ENCODE peak calls at places on chromosomes 4 and X, in nine cellular contexts. One of them, this sample, is unnamed.

GRCh38 chrX:7083468-7084396 is 63.8 kb upstream of the STS start:
- DNase-seq in NCI-H2081: no peak
- DNase-seq in NCI-H460: no peak
- DNase-seq in left ventricle myocardium inferior: no peak
- DNase-seq in GM13977: peak; percentile 51
- DNase-seq in H9: no peak
- DNase-seq in cardiac muscle cell: no peak
- DNase-seq in activated CD8-positive, alpha-beta T cell treated with anti-CD3 and anti-CD28 coated beads for 36 hours: peak; percentile 66
- DNase-seq in nephron progenitor cell: no peak
- DNase-seq in this sample: peak; percentile 67

GRCh38 chr4:108172231-108172779 is 3.6 kb upstream of the LEF1 start:
- DNase-seq in NCI-H2081: no peak
- DNase-seq in NCI-H460: no peak
- DNase-seq in left ventricle myocardium inferior: no peak
- DNase-seq in GM13977: peak; percentile 65
- DNase-seq in H9: peak; percentile 44
- DNase-seq in cardiac muscle cell: peak; percentile 66
- DNase-seq in activated CD8-positive, alpha-beta T cell treated with anti-CD3 and anti-CD28 coated beads for 36 hours: peak; percentile 40
- DNase-seq in nephron progenitor cell: peak; percentile 72
- DNase-seq in this sample: no peak

GRCh38 chr4:20544645-20545044 is 155.6 kb upstream of the PACRGL start:
- DNase-seq in NCI-H2081: peak; percentile 44
- DNase-seq in NCI-H460: peak; percentile 15
- DNase-seq in left ventricle myocardium inferior: no peak
- DNase-seq in GM13977: no peak
- DNase-seq in H9: no peak
- DNase-seq in cardiac muscle cell: peak; percentile 42
- DNase-seq in activated CD8-positive, alpha-beta T cell treated with anti-CD3 and anti-CD28 coated beads for 36 hours: no peak
- DNase-seq in nephron progenitor cell: no peak
- DNase-seq in this sample: peak; percentile 32

GRCh38 chrX:149563359-149563758 is 13.6 kb upstream of the HSFX3 start:
- DNase-seq in NCI-H2081: no peak
- DNase-seq in NCI-H460: no peak
- DNase-seq in left ventricle myocardium inferior: no peak
- DNase-seq in GM13977: no peak
- DNase-seq in H9: no peak
- DNase-seq in cardiac muscle cell: no peak
- DNase-seq in activated CD8-positive, alpha-beta T cell treated with anti-CD3 and anti-CD28 coated beads for 36 hours: no peak
- DNase-seq in nephron progenitor cell: no peak
- DNase-seq in this sample: no peak

GRCh38 chrX:25013593-25014365 is 2.0 kb downstream of the ARX start:
- DNase-seq in NCI-H2081: no peak
- DNase-seq in NCI-H460: no peak
- DNase-seq in left ventricle myocardium inferior: no peak
- DNase-seq in GM13977: no peak
- DNase-seq in H9: no peak
- DNase-seq in cardiac muscle cell: no peak
- DNase-seq in activated CD8-positive, alpha-beta T cell treated with anti-CD3 and anti-CD28 coated beads for 36 hours: no peak
- DNase-seq in nephron progenitor cell: peak; percentile 14
- DNase-seq in this sample: no peak

GRCh38 chr4:124727331-124727730 is 14.8 kb upstream of the ANKRD50 start:
- DNase-seq in NCI-H2081: no peak
- DNase-seq in NCI-H460: no peak
- DNase-seq in left ventricle myocardium inferior: no peak
- DNase-seq in GM13977: no peak
- DNase-seq in H9: no peak
- DNase-seq in cardiac muscle cell: no peak
- DNase-seq in activated CD8-positive, alpha-beta T cell treated with anti-CD3 and anti-CD28 coated beads for 36 hours: no peak
- DNase-seq in nephron progenitor cell: no peak
- DNase-seq in this sample: no peak

GRCh38 chrX:68892651-68893050 is 63.8 kb downstream of the EFNB1 start:
- DNase-seq in NCI-H2081: no peak
- DNase-seq in NCI-H460: no peak
- DNase-seq in left ventricle myocardium inferior: no peak
- DNase-seq in GM13977: no peak
- DNase-seq in H9: no peak
- DNase-seq in cardiac muscle cell: no peak
- DNase-seq in activated CD8-positive, alpha-beta T cell treated with anti-CD3 and anti-CD28 coated beads for 36 hours: no peak
- DNase-seq in nephron progenitor cell: no peak
- DNase-seq in this sample: no peak

GRCh38 chr4:123783936-123784335 is 387.3 kb downstream of the SPRY1 start:
- DNase-seq in NCI-H2081: no peak
- DNase-seq in NCI-H460: no peak
- DNase-seq in left ventricle myocardium inferior: no peak
- DNase-seq in GM13977: no peak
- DNase-seq in H9: no peak
- DNase-seq in cardiac muscle cell: no peak
- DNase-seq in activated CD8-positive, alpha-beta T cell treated with anti-CD3 and anti-CD28 coated beads for 36 hours: no peak
- DNase-seq in nephron progenitor cell: no peak
- DNase-seq in this sample: no peak

GRCh38 chr4:158769175-158769831 is 477 bp downstream of the FNIP2 start:
- DNase-seq in NCI-H2081: no peak
- DNase-seq in NCI-H460: no peak
- DNase-seq in left ventricle myocardium inferior: peak; percentile 42
- DNase-seq in GM13977: no peak
- DNase-seq in H9: peak; percentile 48
- DNase-seq in cardiac muscle cell: peak; percentile 33
- DNase-seq in activated CD8-positive, alpha-beta T cell treated with anti-CD3 and anti-CD28 coated beads for 36 hours: peak; percentile 58
- DNase-seq in nephron progenitor cell: peak; percentile 51
- DNase-seq in this sample: peak; percentile 30

GRCh38 chr4:101418466-101418865 is 71.1 kb upstream of the PPP3CA start:
- DNase-seq in NCI-H2081: no peak
- DNase-seq in NCI-H460: no peak
- DNase-seq in left ventricle myocardium inferior: no peak
- DNase-seq in GM13977: no peak
- DNase-seq in H9: no peak
- DNase-seq in cardiac muscle cell: no peak
- DNase-seq in activated CD8-positive, alpha-beta T cell treated with anti-CD3 and anti-CD28 coated beads for 36 hours: no peak
- DNase-seq in nephron progenitor cell: no peak
- DNase-seq in this sample: no peak

GRCh38 chr4:33709247-33709646 is 2535.1 kb downstream of the ARAP2 start:
- DNase-seq in NCI-H2081: no peak
- DNase-seq in NCI-H460: no peak
- DNase-seq in left ventricle myocardium inferior: no peak
- DNase-seq in GM13977: no peak
- DNase-seq in H9: no peak
- DNase-seq in cardiac muscle cell: no peak
- DNase-seq in activated CD8-positive, alpha-beta T cell treated with anti-CD3 and anti-CD28 coated beads for 36 hours: peak; percentile 4
- DNase-seq in nephron progenitor cell: no peak
- DNase-seq in this sample: no peak

GRCh38 chr4:74578329-74578728 is 133.4 kb downstream of the AREG start:
- DNase-seq in NCI-H2081: no peak
- DNase-seq in NCI-H460: no peak
- DNase-seq in left ventricle myocardium inferior: no peak
- DNase-seq in GM13977: no peak
- DNase-seq in H9: no peak
- DNase-seq in cardiac muscle cell: no peak
- DNase-seq in activated CD8-positive, alpha-beta T cell treated with anti-CD3 and anti-CD28 coated beads for 36 hours: no peak
- DNase-seq in nephron progenitor cell: no peak
- DNase-seq in this sample: no peak

GRCh38 chr4:6280365-6280996 is 10.8 kb downstream of the WFS1 start:
- DNase-seq in NCI-H2081: no peak
- DNase-seq in NCI-H460: no peak
- DNase-seq in left ventricle myocardium inferior: no peak
- DNase-seq in GM13977: no peak
- DNase-seq in H9: no peak
- DNase-seq in cardiac muscle cell: no peak
- DNase-seq in activated CD8-positive, alpha-beta T cell treated with anti-CD3 and anti-CD28 coated beads for 36 hours: no peak
- DNase-seq in nephron progenitor cell: no peak
- DNase-seq in this sample: no peak

GRCh38 chr4:147530153-147530552 is 49.3 kb downstream of the EDNRA start:
- DNase-seq in NCI-H2081: no peak
- DNase-seq in NCI-H460: no peak
- DNase-seq in left ventricle myocardium inferior: no peak
- DNase-seq in GM13977: no peak
- DNase-seq in H9: no peak
- DNase-seq in cardiac muscle cell: no peak
- DNase-seq in activated CD8-positive, alpha-beta T cell treated with anti-CD3 and anti-CD28 coated beads for 36 hours: no peak
- DNase-seq in nephron progenitor cell: no peak
- DNase-seq in this sample: no peak

GRCh38 chr4:15489551-15489950 is 19.9 kb downstream of the CC2D2A start:
- DNase-seq in NCI-H2081: no peak
- DNase-seq in NCI-H460: no peak
- DNase-seq in left ventricle myocardium inferior: no peak
- DNase-seq in GM13977: no peak
- DNase-seq in H9: no peak
- DNase-seq in cardiac muscle cell: no peak
- DNase-seq in activated CD8-positive, alpha-beta T cell treated with anti-CD3 and anti-CD28 coated beads for 36 hours: no peak
- DNase-seq in nephron progenitor cell: no peak
- DNase-seq in this sample: no peak

GRCh38 chr4:155592568-155593343 is 73.9 kb upstream of the GUCY1A1 start:
- DNase-seq in NCI-H2081: no peak
- DNase-seq in NCI-H460: no peak
- DNase-seq in left ventricle myocardium inferior: no peak
- DNase-seq in GM13977: no peak
- DNase-seq in H9: no peak
- DNase-seq in cardiac muscle cell: no peak
- DNase-seq in activated CD8-positive, alpha-beta T cell treated with anti-CD3 and anti-CD28 coated beads for 36 hours: no peak
- DNase-seq in nephron progenitor cell: no peak
- DNase-seq in this sample: no peak

GRCh38 chr4:189974056-189974455 is 33.4 kb downstream of the FRG1 start:
- DNase-seq in NCI-H2081: no peak
- DNase-seq in NCI-H460: peak; percentile 33
- DNase-seq in left ventricle myocardium inferior: no peak
- DNase-seq in GM13977: peak; percentile 17
- DNase-seq in H9: no peak
- DNase-seq in cardiac muscle cell: no peak
- DNase-seq in activated CD8-positive, alpha-beta T cell treated with anti-CD3 and anti-CD28 coated beads for 36 hours: no peak
- DNase-seq in nephron progenitor cell: no peak
- DNase-seq in this sample: peak; percentile 37

GRCh38 chr4:15956179-15956850 is 6.7 kb downstream of the FGFBP2 start:
- DNase-seq in NCI-H2081: peak; percentile 75
- DNase-seq in NCI-H460: peak; percentile 79
- DNase-seq in left ventricle myocardium inferior: peak; percentile 66
- DNase-seq in GM13977: peak; percentile 78
- DNase-seq in H9: peak; percentile 86
- DNase-seq in cardiac muscle cell: peak; percentile 80
- DNase-seq in activated CD8-positive, alpha-beta T cell treated with anti-CD3 and anti-CD28 coated beads for 36 hours: peak; percentile 96
- DNase-seq in nephron progenitor cell: peak; percentile 78
- DNase-seq in this sample: peak; percentile 74

GRCh38 chr4:149914521-149915115 is 99.0 kb upstream of the IQCM start:
- DNase-seq in NCI-H2081: peak; percentile 30
- DNase-seq in NCI-H460: peak; percentile 69
- DNase-seq in left ventricle myocardium inferior: no peak
- DNase-seq in GM13977: peak; percentile 56
- DNase-seq in H9: peak; percentile 62
- DNase-seq in cardiac muscle cell: peak; percentile 80
- DNase-seq in activated CD8-positive, alpha-beta T cell treated with anti-CD3 and anti-CD28 coated beads for 36 hours: peak; percentile 60
- DNase-seq in nephron progenitor cell: peak; percentile 64
- DNase-seq in this sample: peak; percentile 45

GRCh38 chr4:185227713-185228278 is 18.4 kb downstream of the SNX25 start:
- DNase-seq in NCI-H2081: no peak
- DNase-seq in NCI-H460: no peak
- DNase-seq in left ventricle myocardium inferior: no peak
- DNase-seq in GM13977: no peak
- DNase-seq in H9: no peak
- DNase-seq in cardiac muscle cell: no peak
- DNase-seq in activated CD8-positive, alpha-beta T cell treated with anti-CD3 and anti-CD28 coated beads for 36 hours: no peak
- DNase-seq in nephron progenitor cell: no peak
- DNase-seq in this sample: no peak

GRCh38 chrX:129695535-129695934 is 40.8 kb upstream of the APLN start:
- DNase-seq in NCI-H2081: no peak
- DNase-seq in NCI-H460: no peak
- DNase-seq in left ventricle myocardium inferior: no peak
- DNase-seq in GM13977: no peak
- DNase-seq in H9: no peak
- DNase-seq in cardiac muscle cell: no peak
- DNase-seq in activated CD8-positive, alpha-beta T cell treated with anti-CD3 and anti-CD28 coated beads for 36 hours: no peak
- DNase-seq in nephron progenitor cell: no peak
- DNase-seq in this sample: no peak

GRCh38 chr4:122000849-122001248 is 49.0 kb upstream of the TRPC3 start:
- DNase-seq in NCI-H2081: no peak
- DNase-seq in NCI-H460: no peak
- DNase-seq in left ventricle myocardium inferior: no peak
- DNase-seq in GM13977: no peak
- DNase-seq in H9: no peak
- DNase-seq in cardiac muscle cell: no peak
- DNase-seq in activated CD8-positive, alpha-beta T cell treated with anti-CD3 and anti-CD28 coated beads for 36 hours: no peak
- DNase-seq in nephron progenitor cell: no peak
- DNase-seq in this sample: no peak

GRCh38 chr4:120083152-120083551 is 16.5 kb upstream of the MAD2L1 start:
- DNase-seq in NCI-H2081: no peak
- DNase-seq in NCI-H460: no peak
- DNase-seq in left ventricle myocardium inferior: no peak
- DNase-seq in GM13977: no peak
- DNase-seq in H9: no peak
- DNase-seq in cardiac muscle cell: no peak
- DNase-seq in activated CD8-positive, alpha-beta T cell treated with anti-CD3 and anti-CD28 coated beads for 36 hours: no peak
- DNase-seq in nephron progenitor cell: no peak
- DNase-seq in this sample: no peak

GRCh38 chr4:8544282-8544681 is 35.9 kb upstream of the GPR78 start:
- DNase-seq in NCI-H2081: no peak
- DNase-seq in NCI-H460: no peak
- DNase-seq in left ventricle myocardium inferior: no peak
- DNase-seq in GM13977: no peak
- DNase-seq in H9: no peak
- DNase-seq in cardiac muscle cell: no peak
- DNase-seq in activated CD8-positive, alpha-beta T cell treated with anti-CD3 and anti-CD28 coated beads for 36 hours: no peak
- DNase-seq in nephron progenitor cell: no peak
- DNase-seq in this sample: no peak

GRCh38 chr4:11409632-11410031 is 19.1 kb downstream of the HS3ST1 start:
- DNase-seq in NCI-H2081: no peak
- DNase-seq in NCI-H460: no peak
- DNase-seq in left ventricle myocardium inferior: no peak
- DNase-seq in GM13977: no peak
- DNase-seq in H9: no peak
- DNase-seq in cardiac muscle cell: no peak
- DNase-seq in activated CD8-positive, alpha-beta T cell treated with anti-CD3 and anti-CD28 coated beads for 36 hours: no peak
- DNase-seq in nephron progenitor cell: no peak
- DNase-seq in this sample: no peak

GRCh38 chrX:118736394-118737010 is 9.1 kb downstream of the IL13RA1 start:
- DNase-seq in NCI-H2081: no peak
- DNase-seq in NCI-H460: no peak
- DNase-seq in left ventricle myocardium inferior: no peak
- DNase-seq in GM13977: no peak
- DNase-seq in H9: no peak
- DNase-seq in cardiac muscle cell: no peak
- DNase-seq in activated CD8-positive, alpha-beta T cell treated with anti-CD3 and anti-CD28 coated beads for 36 hours: no peak
- DNase-seq in nephron progenitor cell: no peak
- DNase-seq in this sample: no peak

GRCh38 chrX:153342762-153343558 is 9.0 kb downstream of the ZNF275 start:
- DNase-seq in NCI-H2081: no peak
- DNase-seq in NCI-H460: no peak
- DNase-seq in left ventricle myocardium inferior: no peak
- DNase-seq in GM13977: no peak
- DNase-seq in H9: no peak
- DNase-seq in cardiac muscle cell: no peak
- DNase-seq in activated CD8-positive, alpha-beta T cell treated with anti-CD3 and anti-CD28 coated beads for 36 hours: peak; percentile 33
- DNase-seq in nephron progenitor cell: no peak
- DNase-seq in this sample: no peak

GRCh38 chrX:108439434-108439883 is at the start of gene COL4A5:
- DNase-seq in NCI-H2081: peak; percentile 87
- DNase-seq in NCI-H460: peak; percentile 91
- DNase-seq in left ventricle myocardium inferior: peak; percentile 27
- DNase-seq in GM13977: no peak
- DNase-seq in H9: peak; percentile 79
- DNase-seq in cardiac muscle cell: peak; percentile 92
- DNase-seq in activated CD8-positive, alpha-beta T cell treated with anti-CD3 and anti-CD28 coated beads for 36 hours: no peak
- DNase-seq in nephron progenitor cell: peak; percentile 61
- DNase-seq in this sample: peak; percentile 26

GRCh38 chrX:138756234-138756633 is 44.7 kb upstream of the FGF13 start:
- DNase-seq in NCI-H2081: no peak
- DNase-seq in NCI-H460: peak; percentile 7
- DNase-seq in left ventricle myocardium inferior: peak; percentile 19
- DNase-seq in GM13977: no peak
- DNase-seq in H9: peak; percentile 74
- DNase-seq in cardiac muscle cell: peak; percentile 77
- DNase-seq in activated CD8-positive, alpha-beta T cell treated with anti-CD3 and anti-CD28 coated beads for 36 hours: no peak
- DNase-seq in nephron progenitor cell: peak; percentile 63
- DNase-seq in this sample: no peak

GRCh38 chr4:25879091-25879584 is 16.4 kb upstream of the SEL1L3 start:
- DNase-seq in NCI-H2081: no peak
- DNase-seq in NCI-H460: no peak
- DNase-seq in left ventricle myocardium inferior: no peak
- DNase-seq in GM13977: no peak
- DNase-seq in H9: no peak
- DNase-seq in cardiac muscle cell: no peak
- DNase-seq in activated CD8-positive, alpha-beta T cell treated with anti-CD3 and anti-CD28 coated beads for 36 hours: no peak
- DNase-seq in nephron progenitor cell: no peak
- DNase-seq in this sample: no peak

GRCh38 chrX:133849676-133850075 is 135.7 kb downstream of the GPC3 start:
- DNase-seq in NCI-H2081: no peak
- DNase-seq in NCI-H460: no peak
- DNase-seq in left ventricle myocardium inferior: no peak
- DNase-seq in GM13977: no peak
- DNase-seq in H9: no peak
- DNase-seq in cardiac muscle cell: no peak
- DNase-seq in activated CD8-positive, alpha-beta T cell treated with anti-CD3 and anti-CD28 coated beads for 36 hours: no peak
- DNase-seq in nephron progenitor cell: no peak
- DNase-seq in this sample: no peak